ENCODE peak calls at places on chromosomes 4 and X, in eight cellular contexts. One of them, this sample, is unnamed.

GRCh38 chr4:54539500-54540029 is 118.2 kb upstream of the KIT start:
- DNase-seq in T follicular helper cell: no peak
- DNase-seq in ovary: peak
- DNase-seq in neural crest cell: peak
- DNase-seq in neural progenitor cell: peak
- DNase-seq in germinal center: no peak
- DNase-seq in glomerular endothelial cell: no peak
- DNase-seq in MCF 10A: peak
- DNase-seq in this sample: no peak

GRCh38 chrX:104253567-104254441 is 929 bp downstream of the ESX1 start:
- DNase-seq in T follicular helper cell: no peak
- DNase-seq in ovary: no peak
- DNase-seq in neural crest cell: peak
- DNase-seq in neural progenitor cell: peak
- DNase-seq in germinal center: no peak
- DNase-seq in glomerular endothelial cell: no peak
- DNase-seq in MCF 10A: no peak
- DNase-seq in this sample: no peak

GRCh38 chr4:171954650-171955049 is 141.4 kb downstream of the GALNTL6 start:
- DNase-seq in T follicular helper cell: no peak
- DNase-seq in ovary: no peak
- DNase-seq in neural crest cell: no peak
- DNase-seq in neural progenitor cell: no peak
- DNase-seq in germinal center: no peak
- DNase-seq in glomerular endothelial cell: no peak
- DNase-seq in MCF 10A: peak
- DNase-seq in this sample: peak

GRCh38 chr4:86721412-86721811 is 127.3 kb downstream of the PTPN13 start:
- DNase-seq in T follicular helper cell: no peak
- DNase-seq in ovary: no peak
- DNase-seq in neural crest cell: no peak
- DNase-seq in neural progenitor cell: no peak
- DNase-seq in germinal center: no peak
- DNase-seq in glomerular endothelial cell: no peak
- DNase-seq in MCF 10A: no peak
- DNase-seq in this sample: no peak

GRCh38 chr4:181569553-181569952 is 673.6 kb upstream of the TENM3 start:
- DNase-seq in T follicular helper cell: no peak
- DNase-seq in ovary: no peak
- DNase-seq in neural crest cell: no peak
- DNase-seq in neural progenitor cell: peak
- DNase-seq in germinal center: no peak
- DNase-seq in glomerular endothelial cell: no peak
- DNase-seq in MCF 10A: peak
- DNase-seq in this sample: no peak

GRCh38 chr4:78652282-78652876 is 100.8 kb downstream of the ANXA3 start:
- DNase-seq in T follicular helper cell: no peak
- DNase-seq in ovary: no peak
- DNase-seq in neural crest cell: no peak
- DNase-seq in neural progenitor cell: no peak
- DNase-seq in germinal center: no peak
- DNase-seq in glomerular endothelial cell: peak
- DNase-seq in MCF 10A: peak
- DNase-seq in this sample: no peak

GRCh38 chr4:42296196-42296595 is 101.1 kb upstream of the SHISA3 start:
- DNase-seq in T follicular helper cell: no peak
- DNase-seq in ovary: no peak
- DNase-seq in neural crest cell: no peak
- DNase-seq in neural progenitor cell: no peak
- DNase-seq in germinal center: no peak
- DNase-seq in glomerular endothelial cell: no peak
- DNase-seq in MCF 10A: peak
- DNase-seq in this sample: no peak

GRCh38 chrX:154506483-154507332 is 9.3 kb downstream of the FAM3A start:
- DNase-seq in T follicular helper cell: no peak
- DNase-seq in ovary: no peak
- DNase-seq in neural crest cell: no peak
- DNase-seq in neural progenitor cell: no peak
- DNase-seq in germinal center: no peak
- DNase-seq in glomerular endothelial cell: no peak
- DNase-seq in MCF 10A: no peak
- DNase-seq in this sample: no peak

GRCh38 chrX:17030092-17030491 is 83.6 kb downstream of the REPS2 start:
- DNase-seq in T follicular helper cell: no peak
- DNase-seq in ovary: no peak
- DNase-seq in neural crest cell: no peak
- DNase-seq in neural progenitor cell: no peak
- DNase-seq in germinal center: no peak
- DNase-seq in glomerular endothelial cell: no peak
- DNase-seq in MCF 10A: no peak
- DNase-seq in this sample: no peak

GRCh38 chr4:11599044-11599443 is 170.3 kb upstream of the HS3ST1 start:
- DNase-seq in T follicular helper cell: no peak
- DNase-seq in ovary: no peak
- DNase-seq in neural crest cell: no peak
- DNase-seq in neural progenitor cell: no peak
- DNase-seq in germinal center: no peak
- DNase-seq in glomerular endothelial cell: no peak
- DNase-seq in MCF 10A: no peak
- DNase-seq in this sample: no peak

GRCh38 chrX:17591741-17592110 is 145.6 kb upstream of the SCML1 start:
- DNase-seq in T follicular helper cell: no peak
- DNase-seq in ovary: peak
- DNase-seq in neural crest cell: no peak
- DNase-seq in neural progenitor cell: no peak
- DNase-seq in germinal center: no peak
- DNase-seq in glomerular endothelial cell: no peak
- DNase-seq in MCF 10A: peak
- DNase-seq in this sample: no peak

GRCh38 chrX:68940601-68941000 is 111.8 kb downstream of the EFNB1 start:
- DNase-seq in T follicular helper cell: no peak
- DNase-seq in ovary: no peak
- DNase-seq in neural crest cell: no peak
- DNase-seq in neural progenitor cell: no peak
- DNase-seq in germinal center: no peak
- DNase-seq in glomerular endothelial cell: no peak
- DNase-seq in MCF 10A: no peak
- DNase-seq in this sample: no peak

GRCh38 chr4:17367201-17367600 is 144.7 kb downstream of the QDPR start:
- DNase-seq in T follicular helper cell: no peak
- DNase-seq in ovary: no peak
- DNase-seq in neural crest cell: no peak
- DNase-seq in neural progenitor cell: no peak
- DNase-seq in germinal center: no peak
- DNase-seq in glomerular endothelial cell: no peak
- DNase-seq in MCF 10A: no peak
- DNase-seq in this sample: no peak

GRCh38 chr4:109730294-109731051 is 603 bp upstream of the PLA2G12A start:
- DNase-seq in T follicular helper cell: no peak
- DNase-seq in ovary: peak
- DNase-seq in neural crest cell: peak
- DNase-seq in neural progenitor cell: peak
- DNase-seq in germinal center: no peak
- DNase-seq in glomerular endothelial cell: peak
- DNase-seq in MCF 10A: peak
- DNase-seq in this sample: no peak

GRCh38 chrX:76427560-76428242 is at the start of gene MAGEE1:
- DNase-seq in T follicular helper cell: peak
- DNase-seq in ovary: peak
- DNase-seq in neural crest cell: peak
- DNase-seq in neural progenitor cell: peak
- DNase-seq in germinal center: peak
- DNase-seq in glomerular endothelial cell: no peak
- DNase-seq in MCF 10A: peak
- DNase-seq in this sample: no peak